ENCODE peak calls at places on chromosomes 7 and 10, in seven cellular contexts. One of them, this sample, is unnamed.

GRCh38 chr10:12733271-12733670 is 268.2 kb downstream of the CCDC3 start:
- DNase-seq in epithelial cell of proximal tubule: no peak
- DNase-seq in mucosa of gallbladder: no peak
- DNase-seq in midbrain: no peak
- DNase-seq in H54: no peak
- DNase-seq in GM03348: no peak
- DNase-seq in lower lobe of right lung: no peak
- DNase-seq in this sample: no peak

GRCh38 chr7:1910827-1911226 is 240.8 kb downstream of the ELFN1 start:
- DNase-seq in epithelial cell of proximal tubule: no peak
- DNase-seq in mucosa of gallbladder: no peak
- DNase-seq in midbrain: no peak
- DNase-seq in H54: no peak
- DNase-seq in GM03348: no peak
- DNase-seq in lower lobe of right lung: no peak
- DNase-seq in this sample: no peak

GRCh38 chr10:33227489-33227888 is 107.0 kb downstream of the NRP1 start:
- DNase-seq in epithelial cell of proximal tubule: no peak
- DNase-seq in mucosa of gallbladder: no peak
- DNase-seq in midbrain: no peak
- DNase-seq in H54: no peak
- DNase-seq in GM03348: no peak
- DNase-seq in lower lobe of right lung: no peak
- DNase-seq in this sample: no peak

GRCh38 chr7:135147899-135148721 is at the start of gene TMEM140:
- DNase-seq in epithelial cell of proximal tubule: peak
- DNase-seq in mucosa of gallbladder: peak
- DNase-seq in midbrain: peak
- DNase-seq in H54: no peak
- DNase-seq in GM03348: no peak
- DNase-seq in lower lobe of right lung: no peak
- DNase-seq in this sample: no peak

GRCh38 chr10:73838827-73839226 is 27.4 kb upstream of the NDST2 start:
- DNase-seq in epithelial cell of proximal tubule: no peak
- DNase-seq in mucosa of gallbladder: no peak
- DNase-seq in midbrain: no peak
- DNase-seq in H54: peak
- DNase-seq in GM03348: peak
- DNase-seq in lower lobe of right lung: no peak
- DNase-seq in this sample: no peak

GRCh38 chr7:50342616-50343114 is 38.1 kb downstream of the IKZF1 start:
- DNase-seq in epithelial cell of proximal tubule: no peak
- DNase-seq in mucosa of gallbladder: no peak
- DNase-seq in midbrain: no peak
- DNase-seq in H54: no peak
- DNase-seq in GM03348: no peak
- DNase-seq in lower lobe of right lung: peak
- DNase-seq in this sample: no peak

GRCh38 chr7:107133396-107133795 is 35.4 kb upstream of the HBP1 start:
- DNase-seq in epithelial cell of proximal tubule: no peak
- DNase-seq in mucosa of gallbladder: no peak
- DNase-seq in midbrain: no peak
- DNase-seq in H54: no peak
- DNase-seq in GM03348: no peak
- DNase-seq in lower lobe of right lung: no peak
- DNase-seq in this sample: no peak

GRCh38 chr10:23031318-23031717 is 64.1 kb upstream of the MSRB2 start:
- DNase-seq in epithelial cell of proximal tubule: no peak
- DNase-seq in mucosa of gallbladder: no peak
- DNase-seq in midbrain: no peak
- DNase-seq in H54: no peak
- DNase-seq in GM03348: no peak
- DNase-seq in lower lobe of right lung: no peak
- DNase-seq in this sample: no peak

GRCh38 chr10:22505923-22506685 is 160.8 kb downstream of the SPAG6 start:
- DNase-seq in epithelial cell of proximal tubule: no peak
- DNase-seq in mucosa of gallbladder: no peak
- DNase-seq in midbrain: no peak
- DNase-seq in H54: no peak
- DNase-seq in GM03348: no peak
- DNase-seq in lower lobe of right lung: no peak
- DNase-seq in this sample: no peak

GRCh38 chr7:131238260-131238940 is 89.3 kb upstream of the MKLN1 start:
- DNase-seq in epithelial cell of proximal tubule: peak
- DNase-seq in mucosa of gallbladder: no peak
- DNase-seq in midbrain: no peak
- DNase-seq in H54: peak
- DNase-seq in GM03348: peak
- DNase-seq in lower lobe of right lung: no peak
- DNase-seq in this sample: peak

GRCh38 chr7:79531116-79531515 is 77.6 kb upstream of the MAGI2 start:
- DNase-seq in epithelial cell of proximal tubule: no peak
- DNase-seq in mucosa of gallbladder: no peak
- DNase-seq in midbrain: no peak
- DNase-seq in H54: no peak
- DNase-seq in GM03348: no peak
- DNase-seq in lower lobe of right lung: no peak
- DNase-seq in this sample: no peak

GRCh38 chr10:62638062-62638477 is 166.4 kb upstream of the ADO start:
- DNase-seq in epithelial cell of proximal tubule: no peak
- DNase-seq in mucosa of gallbladder: no peak
- DNase-seq in midbrain: peak
- DNase-seq in H54: no peak
- DNase-seq in GM03348: peak
- DNase-seq in lower lobe of right lung: no peak
- DNase-seq in this sample: no peak

GRCh38 chr7:20778063-20778721 is 8.5 kb downstream of the SP8 start:
- DNase-seq in epithelial cell of proximal tubule: no peak
- DNase-seq in mucosa of gallbladder: no peak
- DNase-seq in midbrain: no peak
- DNase-seq in H54: no peak
- DNase-seq in GM03348: peak
- DNase-seq in lower lobe of right lung: peak
- DNase-seq in this sample: peak

GRCh38 chr7:99372275-99373085 is 2.0 kb upstream of the ARPC1B start:
- DNase-seq in epithelial cell of proximal tubule: peak
- DNase-seq in mucosa of gallbladder: no peak
- DNase-seq in midbrain: no peak
- DNase-seq in H54: no peak
- DNase-seq in GM03348: peak
- DNase-seq in lower lobe of right lung: peak
- DNase-seq in this sample: no peak

GRCh38 chr7:99120916-99121315 is 23.0 kb downstream of the SMURF1 start:
- DNase-seq in epithelial cell of proximal tubule: no peak
- DNase-seq in mucosa of gallbladder: no peak
- DNase-seq in midbrain: no peak
- DNase-seq in H54: no peak
- DNase-seq in GM03348: no peak
- DNase-seq in lower lobe of right lung: no peak
- DNase-seq in this sample: no peak

GRCh38 chr7:2139004-2139652 is 93.6 kb downstream of the MAD1L1 start:
- DNase-seq in epithelial cell of proximal tubule: no peak
- DNase-seq in mucosa of gallbladder: no peak
- DNase-seq in midbrain: no peak
- DNase-seq in H54: no peak
- DNase-seq in GM03348: no peak
- DNase-seq in lower lobe of right lung: no peak
- DNase-seq in this sample: no peak

GRCh38 chr7:33108591-33108930 is 643 bp downstream of the RP9 start:
- DNase-seq in epithelial cell of proximal tubule: no peak
- DNase-seq in mucosa of gallbladder: no peak
- DNase-seq in midbrain: no peak
- DNase-seq in H54: no peak
- DNase-seq in GM03348: peak
- DNase-seq in lower lobe of right lung: no peak
- DNase-seq in this sample: peak

GRCh38 chr7:17234398-17235021 is 63.9 kb upstream of the AHR start:
- DNase-seq in epithelial cell of proximal tubule: peak
- DNase-seq in mucosa of gallbladder: peak
- DNase-seq in midbrain: peak
- DNase-seq in H54: peak
- DNase-seq in GM03348: peak
- DNase-seq in lower lobe of right lung: no peak
- DNase-seq in this sample: peak

GRCh38 chr10:63430091-63430998 is 35.4 kb downstream of the JMJD1C start:
- DNase-seq in epithelial cell of proximal tubule: no peak
- DNase-seq in mucosa of gallbladder: no peak
- DNase-seq in midbrain: no peak
- DNase-seq in H54: peak
- DNase-seq in GM03348: peak
- DNase-seq in lower lobe of right lung: no peak
- DNase-seq in this sample: peak

GRCh38 chr7:131692131-131692960 is 135.9 kb upstream of the PODXL start:
- DNase-seq in epithelial cell of proximal tubule: no peak
- DNase-seq in mucosa of gallbladder: peak
- DNase-seq in midbrain: peak
- DNase-seq in H54: peak
- DNase-seq in GM03348: peak
- DNase-seq in lower lobe of right lung: peak
- DNase-seq in this sample: peak

GRCh38 chr10:117716896-117717295 is 174.3 kb downstream of the EMX2 start:
- DNase-seq in epithelial cell of proximal tubule: no peak
- DNase-seq in mucosa of gallbladder: no peak
- DNase-seq in midbrain: no peak
- DNase-seq in H54: no peak
- DNase-seq in GM03348: no peak
- DNase-seq in lower lobe of right lung: no peak
- DNase-seq in this sample: no peak

GRCh38 chr10:93402192-93402591 is 79.9 kb downstream of the MYOF start:
- DNase-seq in epithelial cell of proximal tubule: no peak
- DNase-seq in mucosa of gallbladder: no peak
- DNase-seq in midbrain: no peak
- DNase-seq in H54: no peak
- DNase-seq in GM03348: no peak
- DNase-seq in lower lobe of right lung: no peak
- DNase-seq in this sample: no peak

GRCh38 chr7:821688-822087 is 10.6 kb upstream of the SUN1 start:
- DNase-seq in epithelial cell of proximal tubule: no peak
- DNase-seq in mucosa of gallbladder: no peak
- DNase-seq in midbrain: no peak
- DNase-seq in H54: no peak
- DNase-seq in GM03348: peak
- DNase-seq in lower lobe of right lung: peak
- DNase-seq in this sample: no peak

This sample was measured in A549.